ENCODE peak calls at places on chromosomes 2 and 18, in five cellular contexts. W is HT1080, X is iPS DF 19.7, R is cardiac fibroblast, U is lower lobe of right lung. F is an unnamed sample.

GRCh38 chr2:218555527-218555926 is 12.6 kb downstream of the USP37 start:
- DNase-seq in W (no peak), X (peak), R (no peak), U (no peak), F (no peak)

GRCh38 chr2:119011162-119011909 is 69.3 kb downstream of the MARCO start:
- DNase-seq in W (peak), X (no peak), R (peak), U (peak), F (peak)

GRCh38 chr2:134823832-134824231 is 14.6 kb upstream of the ACMSD start:
- DNase-seq in W (no peak), X (no peak), R (no peak), U (no peak), F (no peak)

GRCh38 chr2:1752751-1753150 is 8.4 kb upstream of the PXDN start:
- DNase-seq in W (no peak), X (no peak), R (no peak), U (no peak), F (no peak)

GRCh38 chr2:229235136-229235914 is 35.8 kb downstream of the PID1 start:
- DNase-seq in W (peak), X (peak), R (peak), U (no peak), F (no peak)

GRCh38 chr2:196077821-196078220 is 9.2 kb upstream of the DNAH7 start:
- DNase-seq in W (no peak), X (no peak), R (no peak), U (no peak), F (no peak)

GRCh38 chr2:213818436-213818835 is 534.2 kb downstream of the SPAG16 start:
- DNase-seq in W (no peak), X (no peak), R (no peak), U (no peak), F (no peak)

GRCh38 chr2:182066439-182067061 is 80.9 kb downstream of the PPP1R1C start:
- DNase-seq in W (peak), X (no peak), R (peak), U (no peak), F (peak)

GRCh38 chr2:9803023-9803805 is 40.1 kb upstream of the TAF1B start:
- DNase-seq in W (no peak), X (no peak), R (no peak), U (no peak), F (no peak)

GRCh38 chr2:174752403-174753037 is 11.8 kb downstream of the CHRNA1 start:
- DNase-seq in W (no peak), X (no peak), R (no peak), U (no peak), F (no peak)

GRCh38 chr2:113208995-113209868 is 35.5 kb downstream of the PSD4 start:
- DNase-seq in W (no peak), X (no peak), R (no peak), U (no peak), F (no peak)

GRCh38 chr18:36302676-36303075 is 5.2 kb downstream of the FHOD3 start:
- DNase-seq in W (no peak), X (no peak), R (no peak), U (no peak), F (no peak)

GRCh38 chr2:239466755-239467271 is 66.0 kb upstream of the HDAC4 start:
- DNase-seq in W (no peak), X (no peak), R (no peak), U (no peak), F (no peak)

GRCh38 chr2:8590940-8591339 is 90.9 kb upstream of the ID2 start:
- DNase-seq in W (no peak), X (no peak), R (no peak), U (no peak), F (no peak)

GRCh38 chr2:19576411-19576810 is 218.0 kb upstream of the OSR1 start:
- DNase-seq in W (no peak), X (no peak), R (peak), U (no peak), F (peak)

GRCh38 chr2:210445116-210445707 is 31.3 kb downstream of the LANCL1 start:
- DNase-seq in W (peak), X (no peak), R (peak), U (no peak), F (no peak)

GRCh38 chr2:113167115-113167932 is 6.4 kb upstream of the PSD4 start:
- DNase-seq in W (peak), X (no peak), R (no peak), U (peak), F (no peak)

GRCh38 chr2:26184555-26185303 is 11.8 kb downstream of the GAREM2 start:
- DNase-seq in W (no peak), X (no peak), R (peak), U (peak), F (no peak)

GRCh38 chr2:110764931-110765330 is 32.6 kb downstream of the ACOXL start:
- DNase-seq in W (no peak), X (no peak), R (no peak), U (no peak), F (no peak)

GRCh38 chr18:57376503-57376902 is 24.1 kb downstream of the ST8SIA3 start:
- DNase-seq in W (no peak), X (no peak), R (no peak), U (no peak), F (no peak)

GRCh38 chr2:23513881-23514793 is 129.2 kb downstream of the KLHL29 start:
- DNase-seq in W (no peak), X (no peak), R (no peak), U (no peak), F (no peak)